ENCODE peak calls at places on chromosomes 7 and 10, in seven cellular contexts. Y is psoas muscle, I is SK-N-SH, X is stomach, O is heart left ventricle, T is sigmoid colon, B is upper lobe of right lung. P is an unnamed sample. For H3K27me3, the result is how much of the 10 kb centered on the place peaks cover.

GRCh38 chr7:121544199-121544598 is 148.1 kb upstream of the FAM3C start:
- DNase-seq in Y (no peak), X (no peak), T (no peak), O (no peak), I (no peak), B (no peak), P (no peak)

GRCh38 chr7:75958802-75959543 is 35.4 kb downstream of the TMEM120A start:
- DNase-seq in B (no peak), Y (no peak), I (no peak), X (no peak), T (no peak), O (no peak), P (no peak)

GRCh38 chr10:29326886-29327789 is 38.3 kb downstream of the LYZL1 start:
- DNase-seq in X (no peak), I (no peak), B (no peak), O (no peak), T (no peak), Y (no peak), P (no peak)

GRCh38 chr7:70775570-70776156 is 356.3 kb upstream of the GALNT17 start:
- DNase-seq in B (no peak), X (no peak), Y (no peak), I (no peak), O (no peak), T (no peak), P (no peak)

GRCh38 chr7:141702047-141702567 is at the start of gene DENND11:
- DNase-seq in Y (peak), T (no peak), O (peak), X (peak), B (peak), I (peak), P (no peak)

GRCh38 chr10:17785276-17785935 is 23.7 kb upstream of the MRC1 start:
- DNase-seq in Y (no peak), T (peak), I (no peak), O (no peak), X (no peak), B (no peak), P (no peak)

GRCh38 chr10:108685863-108686531 is 1237.3 kb downstream of the XPNPEP1 start:
- DNase-seq in O (no peak), T (no peak), X (no peak), I (no peak), Y (no peak), B (no peak), P (no peak)

GRCh38 chr7:27152816-27153486 is 568 bp upstream of the HOXA3 start:
- DNase-seq in X (peak), B (no peak), I (peak), T (no peak), O (peak), Y (no peak), P (peak)

GRCh38 chr7:93407239-93407638 is 167.3 kb downstream of the CALCR start:
- DNase-seq in O (no peak), X (no peak), Y (no peak), B (no peak), I (no peak), T (no peak), P (no peak)

GRCh38 chr7:44162179-44162578 is 21.0 kb upstream of the MYL7 start:
- DNase-seq in I (no peak), Y (no peak), T (no peak), X (no peak), O (no peak), B (peak), P (no peak)

GRCh38 chr10:76902949-76903348 is 734.7 kb downstream of the KCNMA1 start:
- DNase-seq in B (no peak), I (peak), T (no peak), Y (no peak), X (no peak), O (peak), P (no peak)

GRCh38 chr7:31203551-31203950 is 137.0 kb downstream of the NEUROD6 start:
- DNase-seq in I (no peak), B (no peak), Y (no peak), X (peak), O (no peak), T (no peak), P (no peak)

GRCh38 chr10:91551856-91552255 is 81.0 kb downstream of the PPP1R3C start:
- DNase-seq in I (peak), T (no peak), O (no peak), Y (no peak), B (no peak), X (peak), P (no peak)

GRCh38 chr7:33805630-33806233 is 99.6 kb upstream of the BMPER start:
- DNase-seq in Y (no peak), T (no peak), I (no peak), O (no peak), X (peak), B (no peak), P (no peak)

GRCh38 chr7:69285856-69286255 is 312.4 kb upstream of the AUTS2 start:
- DNase-seq in B (no peak), I (no peak), O (no peak), T (no peak), X (no peak), Y (no peak), P (no peak)

GRCh38 chr10:67783576-67784294 is 54.3 kb downstream of the DNAJC12 start:
- DNase-seq in T (no peak), Y (no peak), X (no peak), I (no peak), O (no peak), B (no peak), P (no peak)

GRCh38 chr10:55091691-55092328 is 290.8 kb upstream of the PCDH15 start:
- DNase-seq in X (no peak), I (peak), T (no peak), O (no peak), Y (no peak), B (no peak), P (no peak)

GRCh38 chr7:37365405-37365804 is 83.3 kb downstream of the ELMO1 start:
- DNase-seq in B (no peak), X (no peak), Y (no peak), O (no peak), T (no peak), I (no peak), P (no peak)

GRCh38 chr7:18020138-18020715 is 7.4 kb downstream of the PRPS1L1 start:
- DNase-seq in O (no peak), B (no peak), I (no peak), Y (no peak), T (no peak), X (no peak), P (no peak)

GRCh38 chr10:36942616-36943015 is 182.8 kb upstream of the ANKRD30A start:
- DNase-seq in B (no peak), I (no peak), Y (no peak), X (no peak), T (no peak), O (no peak), P (no peak)

GRCh38 chr7:30800785-30801252 is 29.6 kb downstream of the MINDY4 start:
- DNase-seq in I (peak), T (peak), Y (peak), O (no peak), X (peak), B (no peak), P (peak)

GRCh38 chr10:98337484-98337883 is 69.5 kb upstream of the LOXL4 start:
- DNase-seq in Y (no peak), O (no peak), I (no peak), T (no peak), X (no peak), B (no peak), P (no peak)

GRCh38 chr7:111744501-111745155 is 182.3 kb upstream of the IMMP2L start:
- DNase-seq in T (no peak), O (no peak), I (no peak), Y (no peak), B (no peak), X (no peak), P (no peak)

GRCh38 chr7:66629222-66629658 is 559 bp downstream of the KCTD7 start:
- DNase-seq in X (peak), T (peak), O (no peak), Y (no peak), B (no peak), I (no peak), P (no peak)

GRCh38 chr10:60282771-60283353 is 106.8 kb downstream of the ANK3 start:
- DNase-seq in T (no peak), B (no peak), I (no peak), O (no peak), Y (no peak), X (no peak), P (peak)

GRCh38 chr7:42292991-42293521 is 56.0 kb upstream of the GLI3 start:
- DNase-seq in I (no peak), O (no peak), T (no peak), B (peak), Y (no peak), X (peak), P (peak)

GRCh38 chr10:15863733-15864132 is 3.4 kb upstream of the MINDY3 start:
- DNase-seq in B (no peak), T (no peak), X (no peak), Y (no peak), I (no peak), O (no peak), P (no peak)
- H3K27me3 ChIP-seq in B (under half), T (under half), X (under half), Y (under half), I (under half), O (under half), P (under half)

DNA sequence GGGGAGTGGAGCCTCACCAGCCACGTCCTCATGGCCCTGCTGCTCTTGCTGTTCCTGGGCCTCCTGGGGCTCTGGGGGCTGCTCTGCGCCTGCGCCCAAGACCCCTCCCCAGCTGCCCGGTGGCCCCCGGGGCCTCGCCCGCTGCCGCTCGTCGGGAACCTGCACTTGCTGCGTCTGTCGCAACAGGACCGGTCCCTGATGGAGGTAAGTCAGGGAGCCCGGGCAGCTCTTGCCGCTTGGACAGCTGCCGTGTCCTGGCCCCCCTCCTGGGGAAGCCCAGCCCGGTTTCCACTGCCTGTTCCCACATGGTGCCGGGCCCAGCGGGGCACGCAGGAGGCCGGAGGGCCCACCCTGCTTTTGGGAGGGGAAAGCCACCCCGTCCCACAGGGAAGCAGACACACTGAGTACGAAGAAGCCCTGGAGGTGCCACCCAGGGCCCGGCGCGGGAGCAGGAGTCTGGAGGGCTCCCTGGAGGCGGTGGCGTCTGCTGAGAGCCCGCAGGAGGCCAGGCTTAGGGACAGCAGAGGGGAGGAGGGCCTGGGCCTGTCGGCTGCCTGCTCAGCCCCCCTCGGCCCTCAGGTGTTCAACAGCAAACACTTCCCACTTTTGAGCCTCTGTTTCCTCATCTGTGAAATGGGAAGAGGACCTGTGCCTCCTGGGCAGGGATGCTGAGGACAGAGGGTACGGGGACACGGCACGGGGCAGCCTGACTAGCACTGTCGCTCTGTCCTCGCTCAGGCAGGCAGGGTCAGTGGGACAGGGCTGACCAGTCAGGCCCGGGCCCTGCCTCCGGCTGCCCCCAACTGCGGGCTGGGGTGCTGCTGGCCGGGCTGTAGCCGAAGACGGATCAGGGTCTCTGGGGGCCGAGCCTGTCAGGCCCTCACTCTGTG is 446 bp downstream of the CYP2W1 start:
- DNase-seq in O (no peak), T (no peak), I (no peak), B (peak), Y (no peak), X (no peak), P (no peak)
- TF ChIP-seq CTCF in O (no peak), T (no peak), I (no peak), B (no peak), Y (no peak), X (no peak), P (no peak)

GRCh38 chr10:102630663-102631062 is 13.6 kb upstream of the TRIM8 start:
- DNase-seq in B (no peak), I (no peak), O (no peak), X (no peak), T (peak), Y (peak), P (no peak)

GRCh38 chr10:102627446-102628293 is 16.6 kb upstream of the TRIM8 start:
- DNase-seq in Y (peak), I (peak), X (no peak), T (peak), B (peak), O (no peak), P (no peak)

GRCh38 chr10:102631525-102632393 is 12.5 kb upstream of the TRIM8 start:
- DNase-seq in I (no peak), X (no peak), O (peak), Y (peak), T (no peak), B (peak), P (no peak)

GRCh38 chr10:102628451-102628911 is 15.8 kb upstream of the TRIM8 start:
- DNase-seq in T (peak), Y (peak), B (peak), I (peak), O (peak), X (no peak), P (no peak)

DNA sequence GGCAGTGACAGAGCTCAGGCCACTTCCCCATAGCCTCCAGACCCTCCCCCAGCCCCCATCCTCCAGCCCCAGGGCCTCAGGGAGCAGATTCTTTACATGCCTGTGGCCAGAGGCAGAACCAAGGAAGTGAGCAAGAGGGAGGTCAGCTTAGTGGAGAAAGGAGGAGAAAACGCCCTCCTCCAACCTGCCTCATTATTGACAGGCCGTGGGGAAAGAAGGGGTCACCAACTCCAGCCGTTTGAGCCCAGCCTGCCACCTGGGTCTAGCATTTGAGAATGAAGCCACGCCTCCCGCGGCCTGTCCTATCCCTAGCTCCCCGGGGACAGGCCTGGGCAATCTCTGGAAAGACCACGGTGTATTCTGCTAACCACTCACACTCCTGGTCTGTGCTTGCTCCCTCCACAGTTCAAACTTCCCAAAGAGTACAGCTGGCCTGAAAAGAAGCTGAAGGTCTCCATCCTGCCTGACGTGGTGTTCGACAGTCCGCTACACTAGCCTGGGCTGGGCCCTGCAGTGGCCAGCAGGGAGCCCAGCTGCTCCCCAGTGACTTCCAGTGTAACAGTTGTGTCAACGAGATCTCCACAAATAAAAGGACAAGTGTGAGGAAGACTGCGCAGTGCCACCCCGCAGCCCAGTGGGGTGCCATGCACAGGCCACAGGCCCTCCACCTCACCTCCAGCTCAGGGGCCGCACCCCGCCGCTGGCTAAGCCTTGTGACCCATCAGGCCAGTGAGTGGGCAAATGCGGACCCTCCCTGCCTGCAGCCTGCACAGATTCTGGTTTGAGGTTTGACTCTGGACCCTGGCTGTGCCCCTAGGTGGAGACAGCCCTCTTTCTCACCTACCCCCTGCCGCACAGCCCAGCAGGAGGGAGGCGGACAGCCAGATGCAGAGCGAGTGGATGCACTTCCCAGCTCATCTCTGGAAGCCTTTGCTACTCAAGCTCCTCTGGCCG is 14.3 kb upstream of the TRIM8 start:
- DNase-seq in T (peak), B (peak), Y (peak), O (peak), I (no peak), X (no peak), P (peak)
- H3K27ac ChIP-seq in T (peak), B (peak), Y (peak), O (peak), I (peak), X (peak), P (no peak)

GRCh38 chr10:1153253-1153763 is 97.1 kb downstream of the WDR37 start:
- DNase-seq in X (no peak), Y (no peak), B (no peak), T (peak), O (no peak), I (no peak), P (no peak)
- H3K27me3 ChIP-seq in X (under half), Y (under half), B (under half), T (under half), O (under half), I (under half), P (under half)

DNA sequence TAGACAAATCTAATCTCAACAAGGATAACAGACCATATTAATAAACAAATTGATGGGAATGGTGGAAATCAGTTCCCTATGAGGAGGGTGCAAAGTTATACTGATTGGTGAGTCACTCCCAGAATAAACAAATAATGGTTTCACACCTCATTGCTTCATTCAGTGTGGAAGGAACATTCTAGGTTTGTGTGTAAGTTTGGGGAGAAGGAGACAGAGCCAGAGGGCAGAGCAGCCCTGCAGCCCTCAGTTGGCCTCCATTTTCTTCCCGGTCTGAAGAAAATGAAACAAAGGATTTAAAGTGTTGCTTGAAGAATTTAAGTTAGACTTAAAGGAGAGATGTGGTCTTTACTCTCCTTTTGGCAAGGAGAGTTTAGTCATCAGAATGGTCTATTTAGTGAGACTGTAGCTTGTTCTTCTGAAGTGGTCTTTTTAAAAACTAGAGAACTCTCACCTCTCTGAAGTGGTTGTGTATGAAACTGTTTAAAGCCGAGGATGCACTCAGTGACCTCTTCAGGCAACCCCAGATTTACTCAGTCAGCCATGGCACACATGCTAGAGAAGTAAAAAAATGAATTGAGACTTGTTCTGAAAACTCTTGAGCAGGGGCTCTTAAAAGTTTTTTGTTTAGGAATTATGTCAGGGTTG is 27.2 kb downstream of the IKZF1 start:
- DNase-seq in I (no peak), X (no peak), Y (no peak), T (no peak), O (no peak), B (no peak), P (no peak)
- TF ChIP-seq CTCF in I (no peak), X (no peak), Y (no peak), T (no peak), O (no peak), B (no peak), P (no peak)

GRCh38 chr7:47520408-47520807 is 61.5 kb downstream of the TNS3 start:
- DNase-seq in B (no peak), O (no peak), X (no peak), T (peak), I (no peak), Y (peak), P (no peak)
- H3K27ac ChIP-seq in B (peak), O (peak), X (peak), T (peak), I (no peak), Y (no peak), P (no peak)

GRCh38 chr10:101096378-101096777 is 34.6 kb downstream of the KAZALD1 start:
- DNase-seq in T (no peak), I (no peak), X (no peak), O (no peak), Y (no peak), B (no peak), P (no peak)
- H3K27me3 ChIP-seq in T (half or more), I (under half), X (half or more), O (half or more), Y (under half), B (under half), P (under half)

P was measured in foreskin keratinocyte.